ENCODE peak calls at places on chromosomes 12 and 14, in seven cellular contexts. One of them, this sample, is unnamed.

GRCh38 chr14:39085933-39086332 is 17.1 kb downstream of the SEC23A start:
- DNase-seq in stomach: no peak
- DNase-seq in HepG2: no peak
- DNase-seq in ovary: no peak
- DNase-seq in A549: no peak
- DNase-seq in upper lobe of left lung: no peak
- DNase-seq in tibial nerve: no peak
- DNase-seq in this sample: no peak

GRCh38 chr12:130335517-130336392 is 1.9 kb upstream of the PIWIL1 start:
- DNase-seq in ovary: peak; percentile 38
- DNase-seq in HepG2: peak; percentile 52
- DNase-seq in tibial nerve: no peak
- DNase-seq in A549: peak; percentile 73
- DNase-seq in stomach: no peak
- DNase-seq in upper lobe of left lung: no peak
- DNase-seq in this sample: peak; percentile 31

GRCh38 chr14:35140718-35141581 is 18.6 kb downstream of the PRORP start:
- DNase-seq in HepG2: peak; percentile 68
- DNase-seq in stomach: no peak
- DNase-seq in upper lobe of left lung: no peak
- DNase-seq in ovary: no peak
- DNase-seq in A549: no peak
- DNase-seq in tibial nerve: no peak
- DNase-seq in this sample: no peak

GRCh38 chr12:112971248-112971647 is 7.1 kb upstream of the OAS2 start:
- DNase-seq in upper lobe of left lung: no peak
- DNase-seq in HepG2: no peak
- DNase-seq in stomach: no peak
- DNase-seq in tibial nerve: no peak
- DNase-seq in A549: no peak
- DNase-seq in ovary: no peak
- DNase-seq in this sample: no peak

GRCh38 chr14:62768753-62769152 is 276.5 kb downstream of the KCNH5 start:
- DNase-seq in HepG2: no peak
- DNase-seq in ovary: no peak
- DNase-seq in tibial nerve: no peak
- DNase-seq in upper lobe of left lung: no peak
- DNase-seq in A549: no peak
- DNase-seq in stomach: no peak
- DNase-seq in this sample: no peak

GRCh38 chr14:91369628-91370445 is 47.8 kb downstream of the CCDC88C start:
- DNase-seq in A549: no peak
- DNase-seq in ovary: no peak
- DNase-seq in upper lobe of left lung: no peak
- DNase-seq in HepG2: peak; percentile 59
- DNase-seq in tibial nerve: no peak
- DNase-seq in stomach: no peak
- DNase-seq in this sample: no peak

GRCh38 chr12:40946612-40947194 is 241.4 kb upstream of the PDZRN4 start:
- DNase-seq in stomach: no peak
- DNase-seq in A549: peak; percentile 51
- DNase-seq in HepG2: peak; percentile 4
- DNase-seq in tibial nerve: no peak
- DNase-seq in ovary: no peak
- DNase-seq in upper lobe of left lung: no peak
- DNase-seq in this sample: no peak

GRCh38 chr12:62466018-62466595 is 519 bp upstream of the MON2 start:
- DNase-seq in stomach: peak; percentile 35
- DNase-seq in HepG2: peak; percentile 6
- DNase-seq in A549: peak; percentile 19
- DNase-seq in upper lobe of left lung: peak; percentile 48
- DNase-seq in tibial nerve: no peak
- DNase-seq in ovary: peak; percentile 47
- DNase-seq in this sample: peak; percentile 42

GRCh38 chr14:33767721-33768457 is 183.0 kb downstream of the EGLN3 start:
- DNase-seq in stomach: no peak
- DNase-seq in tibial nerve: no peak
- DNase-seq in A549: no peak
- DNase-seq in ovary: no peak
- DNase-seq in HepG2: no peak
- DNase-seq in upper lobe of left lung: no peak
- DNase-seq in this sample: no peak

GRCh38 chr14:78851189-78851588 is 681.0 kb downstream of the NRXN3 start:
- DNase-seq in A549: no peak
- DNase-seq in stomach: no peak
- DNase-seq in ovary: no peak
- DNase-seq in tibial nerve: no peak
- DNase-seq in HepG2: no peak
- DNase-seq in upper lobe of left lung: no peak
- DNase-seq in this sample: no peak
- TF ChIP-seq POLR2A in A549: no peak
- TF ChIP-seq POLR2A in stomach: no peak
- TF ChIP-seq POLR2A in ovary: no peak
- TF ChIP-seq POLR2A in tibial nerve: no peak
- TF ChIP-seq POLR2A in HepG2: no peak
- TF ChIP-seq POLR2A in upper lobe of left lung: no peak
- TF ChIP-seq POLR2A in this sample: no peak

GRCh38 chr12:56864318-56864717 is 69.9 kb downstream of the SDR9C7 start:
- DNase-seq in stomach: no peak
- DNase-seq in ovary: no peak
- DNase-seq in A549: no peak
- DNase-seq in tibial nerve: no peak
- DNase-seq in upper lobe of left lung: no peak
- DNase-seq in HepG2: no peak
- DNase-seq in this sample: no peak
- TF ChIP-seq EP300 in stomach: no peak
- TF ChIP-seq EP300 in ovary: no peak
- TF ChIP-seq EP300 in A549: no peak
- TF ChIP-seq EP300 in tibial nerve: no peak
- TF ChIP-seq EP300 in upper lobe of left lung: no peak
- TF ChIP-seq EP300 in HepG2: no peak
- TF ChIP-seq EP300 in this sample: no peak

DNA sequence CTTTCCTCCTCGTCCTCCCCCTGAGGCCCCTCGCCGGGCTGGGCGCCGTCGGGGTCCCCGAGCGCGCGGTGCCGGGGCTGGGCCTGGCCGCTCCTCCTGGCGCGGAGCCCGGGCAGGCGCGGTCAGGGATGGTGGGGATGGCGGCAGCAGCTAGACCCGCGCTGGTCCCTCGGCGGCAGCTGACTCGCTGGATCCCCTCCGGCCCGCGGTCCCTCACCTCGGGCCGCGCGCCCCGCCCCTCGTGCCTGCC is at the start of gene SLC25A29:
- DNase-seq in tibial nerve: no peak
- DNase-seq in upper lobe of left lung: no peak
- DNase-seq in HepG2: no peak
- DNase-seq in ovary: no peak
- DNase-seq in A549: no peak
- DNase-seq in stomach: no peak
- DNase-seq in this sample: no peak
- TF ChIP-seq POLR2A in tibial nerve: peak; percentile 44
- TF ChIP-seq POLR2A in upper lobe of left lung: peak; percentile 73
- TF ChIP-seq POLR2A in HepG2: peak; percentile 69
- TF ChIP-seq POLR2A in ovary: peak; percentile 80
- TF ChIP-seq POLR2A in A549: no peak
- TF ChIP-seq POLR2A in stomach: no peak
- TF ChIP-seq POLR2A in this sample: no peak

DNA sequence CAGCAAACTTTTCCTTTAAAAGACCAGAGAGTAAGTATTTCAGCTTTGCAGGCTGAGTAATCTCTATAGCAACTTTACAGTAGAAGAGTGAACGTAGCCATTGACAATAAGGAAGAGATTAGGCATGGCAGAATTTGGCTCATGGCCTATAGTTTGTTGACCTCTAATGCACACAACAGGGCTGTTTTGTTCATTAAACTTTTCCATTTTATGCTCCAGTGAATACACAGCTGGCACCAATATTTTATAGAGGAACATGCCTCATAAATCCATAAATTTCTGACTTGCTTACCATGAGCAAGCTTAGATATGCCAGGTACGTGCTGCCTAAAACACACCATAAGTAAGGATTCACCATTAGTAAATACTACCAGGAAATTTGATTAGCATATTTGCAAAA is 609.0 kb upstream of the STXBP6 start:
- DNase-seq in tibial nerve: no peak
- DNase-seq in A549: no peak
- DNase-seq in stomach: no peak
- DNase-seq in HepG2: no peak
- DNase-seq in ovary: no peak
- DNase-seq in upper lobe of left lung: no peak
- DNase-seq in this sample: peak; percentile 15
- TF ChIP-seq EP300 in tibial nerve: no peak
- TF ChIP-seq EP300 in A549: no peak
- TF ChIP-seq EP300 in stomach: no peak
- TF ChIP-seq EP300 in HepG2: no peak
- TF ChIP-seq EP300 in ovary: no peak
- TF ChIP-seq EP300 in upper lobe of left lung: no peak
- TF ChIP-seq EP300 in this sample: no peak

GRCh38 chr12:95789126-95790024 is 1.2 kb downstream of the NTN4 start:
- DNase-seq in tibial nerve: no peak
- DNase-seq in HepG2: no peak
- DNase-seq in stomach: peak; percentile 51
- DNase-seq in upper lobe of left lung: peak; percentile 34
- DNase-seq in ovary: peak; percentile 33
- DNase-seq in A549: peak; percentile 72
- DNase-seq in this sample: peak; percentile 17
- TF ChIP-seq POLR2A in tibial nerve: no peak
- TF ChIP-seq POLR2A in HepG2: no peak
- TF ChIP-seq POLR2A in stomach: no peak
- TF ChIP-seq POLR2A in upper lobe of left lung: no peak
- TF ChIP-seq POLR2A in ovary: no peak
- TF ChIP-seq POLR2A in A549: peak; percentile 23
- TF ChIP-seq POLR2A in this sample: no peak

GRCh38 chr14:81986005-81986404 is 452.4 kb upstream of the SEL1L start:
- DNase-seq in tibial nerve: no peak
- DNase-seq in A549: no peak
- DNase-seq in ovary: no peak
- DNase-seq in HepG2: peak; percentile 45
- DNase-seq in stomach: no peak
- DNase-seq in upper lobe of left lung: no peak
- DNase-seq in this sample: no peak

GRCh38 chr14:81991998-81992397 is 458.3 kb upstream of the SEL1L start:
- DNase-seq in stomach: no peak
- DNase-seq in ovary: no peak
- DNase-seq in upper lobe of left lung: no peak
- DNase-seq in HepG2: no peak
- DNase-seq in A549: no peak
- DNase-seq in tibial nerve: no peak
- DNase-seq in this sample: no peak

GRCh38 chr14:81990312-81990761 is 456.7 kb upstream of the SEL1L start:
- DNase-seq in HepG2: peak; percentile 33
- DNase-seq in ovary: peak; percentile 38
- DNase-seq in tibial nerve: no peak
- DNase-seq in upper lobe of left lung: no peak
- DNase-seq in stomach: peak; percentile 45
- DNase-seq in A549: peak; percentile 52
- DNase-seq in this sample: peak; percentile 27
- TF ChIP-seq EP300 in HepG2: no peak
- TF ChIP-seq EP300 in ovary: no peak
- TF ChIP-seq EP300 in tibial nerve: no peak
- TF ChIP-seq EP300 in upper lobe of left lung: no peak
- TF ChIP-seq EP300 in stomach: no peak
- TF ChIP-seq EP300 in A549: no peak
- TF ChIP-seq EP300 in this sample: no peak

GRCh38 chr14:102915292-102916110 is 7.0 kb upstream of the AMN start:
- DNase-seq in tibial nerve: no peak
- DNase-seq in upper lobe of left lung: no peak
- DNase-seq in ovary: no peak
- DNase-seq in A549: no peak
- DNase-seq in stomach: no peak
- DNase-seq in HepG2: no peak
- DNase-seq in this sample: no peak
- TF ChIP-seq POLR2A in tibial nerve: no peak
- TF ChIP-seq POLR2A in upper lobe of left lung: no peak
- TF ChIP-seq POLR2A in ovary: no peak
- TF ChIP-seq POLR2A in A549: no peak
- TF ChIP-seq POLR2A in stomach: no peak
- TF ChIP-seq POLR2A in HepG2: no peak
- TF ChIP-seq POLR2A in this sample: no peak

This sample was measured in transverse colon.